ENCODE peak calls at places on chromosome 10, in nine cellular contexts. P is naive thymus-derived CD4-positive, alpha-beta T cell; B is esophagus muscularis mucosa; C is lower lobe of right lung; F is CD8-positive, alpha-beta T cell; V is SJSA1; M is mammary epithelial cell; G is SK-N-SH; J is CD4-positive, CD25-positive, alpha-beta regulatory T cell. Z is an unnamed sample.

GRCh38 chr10:116654816-116655215 is 34.1 kb downstream of the PNLIPRP2 start:
- DNase-seq in B (peak), V (no peak), P (no peak), G (peak), J (no peak), M (no peak), F (no peak), C (no peak), Z (no peak)

GRCh38 chr10:35643151-35643975 is 1.3 kb upstream of the FZD8 start:
- DNase-seq in V (peak), G (peak), M (no peak), C (peak), B (no peak), J (no peak), F (no peak), P (no peak), Z (peak)

GRCh38 chr10:24951201-24952145 is 933 bp downstream of the PRTFDC1 start:
- DNase-seq in P (no peak), M (no peak), J (no peak), F (peak), G (peak), B (peak), C (peak), V (no peak), Z (no peak)

GRCh38 chr10:18308600-18308999 is 168.4 kb downstream of the CACNB2 start:
- DNase-seq in V (no peak), F (no peak), J (no peak), G (no peak), M (no peak), B (no peak), P (no peak), C (no peak), Z (no peak)

GRCh38 chr10:13162013-13162364 is 631 bp downstream of the MCM10 start:
- DNase-seq in P (no peak), B (no peak), V (no peak), C (no peak), G (peak), F (no peak), M (no peak), J (no peak), Z (no peak)

GRCh38 chr10:78913219-78914059 is 155.3 kb upstream of the ZMIZ1 start:
- DNase-seq in V (no peak), J (no peak), M (no peak), F (no peak), P (no peak), G (peak), B (no peak), C (no peak), Z (peak)

GRCh38 chr10:3906511-3907111 is 121.6 kb upstream of the KLF6 start:
- DNase-seq in J (no peak), V (peak), P (no peak), M (no peak), G (no peak), C (no peak), F (no peak), B (no peak), Z (no peak)

GRCh38 chr10:15068802-15069201 is 19.8 kb downstream of the ACBD7 start:
- DNase-seq in P (no peak), V (no peak), F (no peak), C (no peak), J (no peak), G (no peak), M (peak), B (no peak), Z (no peak)

GRCh38 chr10:62112325-62112724 is 156.3 kb downstream of the RTKN2 start:
- DNase-seq in B (no peak), J (no peak), F (no peak), C (no peak), M (peak), G (no peak), P (no peak), V (no peak), Z (no peak)

GRCh38 chr10:118278649-118279048 is 63.5 kb downstream of the FAM204A start:
- DNase-seq in C (no peak), J (no peak), G (no peak), M (peak), P (no peak), B (no peak), V (no peak), F (no peak), Z (no peak)

GRCh38 chr10:75396861-75397570 is 4.5 kb downstream of the ZNF503 start:
- DNase-seq in J (no peak), B (no peak), P (no peak), C (peak), G (no peak), F (no peak), M (no peak), V (no peak), Z (peak)

GRCh38 chr10:57288754-57289153 is 927.7 kb upstream of the ZWINT start:
- DNase-seq in V (no peak), F (no peak), M (no peak), J (no peak), C (no peak), P (no peak), B (no peak), G (no peak), Z (no peak)

GRCh38 chr10:75029420-75029819 is 82.0 kb upstream of the SAMD8 start:
- DNase-seq in B (no peak), F (no peak), V (no peak), J (no peak), M (no peak), C (no peak), G (no peak), P (no peak), Z (no peak)

GRCh38 chr10:99276848-99277486 is 41.3 kb upstream of the HPSE2 start:
- DNase-seq in B (no peak), F (no peak), G (peak), J (no peak), V (no peak), M (no peak), C (no peak), P (no peak), Z (no peak)

GRCh38 chr10:8296742-8297101 is 242.2 kb downstream of the GATA3 start:
- DNase-seq in C (no peak), J (no peak), V (no peak), P (no peak), G (no peak), B (no peak), F (no peak), M (no peak), Z (no peak)

GRCh38 chr10:71395621-71396020 is 1.1 kb upstream of the CDH23 start:
- DNase-seq in J (no peak), V (no peak), M (no peak), C (no peak), G (peak), B (no peak), F (no peak), P (no peak), Z (no peak)

GRCh38 chr10:117968354-117969182 is 78.2 kb downstream of the RAB11FIP2 start:
- DNase-seq in V (no peak), G (no peak), B (no peak), F (no peak), C (no peak), P (no peak), J (no peak), M (no peak), Z (no peak)

GRCh38 chr10:34430685-34431084 is 384.4 kb downstream of the PARD3 start:
- DNase-seq in V (no peak), J (no peak), F (no peak), B (no peak), M (no peak), G (no peak), C (no peak), P (no peak), Z (no peak)

GRCh38 chr10:72424561-72424960 is 69.8 kb upstream of the DNAJB12 start:
- DNase-seq in P (no peak), C (no peak), G (no peak), M (no peak), J (no peak), B (no peak), V (no peak), F (no peak), Z (no peak)

GRCh38 chr10:128067691-128068397 is 58.4 kb downstream of the MKI67 start:
- DNase-seq in F (no peak), V (no peak), C (no peak), P (no peak), G (no peak), J (no peak), B (no peak), M (no peak), Z (peak)

GRCh38 chr10:117429644-117430043 is 54.4 kb upstream of the PDZD8 start:
- DNase-seq in V (no peak), M (no peak), C (no peak), J (no peak), P (no peak), F (no peak), B (no peak), G (no peak), Z (no peak)

GRCh38 chr10:89476676-89477075 is 58.7 kb downstream of the SLC16A12 start:
- DNase-seq in P (no peak), B (no peak), G (no peak), M (no peak), J (no peak), C (peak), V (peak), F (no peak), Z (peak)

GRCh38 chr10:49113741-49114141 is 1.6 kb downstream of the VSTM4 start:
- DNase-seq in M (no peak), C (no peak), J (no peak), B (no peak), G (no peak), V (no peak), F (no peak), P (no peak), Z (peak)

GRCh38 chr10:70053212-70053895 is 708 bp downstream of the MACROH2A2 start:
- DNase-seq in G (peak), M (peak), B (no peak), C (no peak), F (no peak), J (peak), P (no peak), V (no peak), Z (peak)

GRCh38 chr10:89206402-89207180 is 526 bp downstream of the CH25H start:
- DNase-seq in V (no peak), M (no peak), P (peak), G (peak), C (peak), F (peak), J (peak), B (peak), Z (peak)

GRCh38 chr10:34522542-34522941 is 292.6 kb downstream of the PARD3 start:
- DNase-seq in P (no peak), C (no peak), J (no peak), G (peak), V (no peak), F (no peak), B (no peak), M (no peak), Z (no peak)

GRCh38 chr10:88027570-88027969 is 164.1 kb downstream of the PTEN start:
- DNase-seq in M (no peak), B (no peak), C (peak), P (no peak), G (no peak), F (no peak), V (no peak), J (no peak), Z (no peak)

GRCh38 chr10:97648557-97649404 is 8.3 kb downstream of the PI4K2A start:
- DNase-seq in B (no peak), V (peak), M (peak), C (no peak), P (no peak), J (peak), F (peak), G (no peak), Z (no peak)

GRCh38 chr10:21969326-21970287 is 33.9 kb downstream of the DNAJC1 start:
- DNase-seq in V (no peak), M (peak), G (no peak), B (no peak), P (no peak), J (no peak), F (no peak), C (no peak), Z (no peak)

GRCh38 chr10:14397069-14397468 is 66.3 kb upstream of the FRMD4A start:
- DNase-seq in C (peak), F (no peak), P (no peak), B (no peak), V (peak), M (peak), G (peak), J (no peak), Z (peak)

GRCh38 chr10:114767101-114767588 is 54.4 kb upstream of the FHIP2A start:
- DNase-seq in P (no peak), B (no peak), C (no peak), V (no peak), F (no peak), J (no peak), M (peak), G (peak), Z (no peak)

DNA sequence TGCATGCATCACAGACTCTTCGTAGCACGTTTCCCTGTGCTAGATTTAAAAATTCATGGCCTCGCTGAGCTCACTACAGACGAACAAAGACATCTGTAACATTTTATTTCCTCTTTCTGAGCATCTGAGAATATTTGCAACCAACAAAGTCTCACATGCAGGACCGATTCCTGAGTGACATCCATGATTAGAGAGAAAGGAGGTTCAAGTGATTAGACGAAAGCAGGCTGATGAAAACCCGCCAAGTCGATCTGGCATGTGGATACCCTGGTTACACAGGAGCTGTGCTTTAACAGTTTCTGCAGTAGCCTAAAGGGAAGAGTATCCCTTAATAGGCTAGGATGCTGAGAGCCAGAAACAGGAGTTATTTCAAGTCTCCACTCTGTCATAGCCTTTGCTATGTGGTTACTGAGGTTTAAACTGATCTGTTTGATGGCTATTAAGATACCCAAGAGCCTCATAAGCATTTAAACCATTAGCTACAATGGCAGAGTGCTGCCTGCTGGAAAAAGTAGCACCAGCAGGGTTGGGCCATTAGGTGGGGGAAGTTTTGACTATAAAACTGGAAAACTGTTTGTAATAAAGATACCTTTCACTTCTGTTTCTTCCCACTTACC is 82.4 kb downstream of the PRKCQ start:
- DNase-seq in G (peak), J (no peak), F (no peak), V (no peak), M (no peak), P (no peak), B (peak), C (no peak), Z (no peak)
- H3K27ac ChIP-seq in G (no peak), J (peak), F (no peak), V (no peak), M (no peak), P (peak), B (no peak), C (no peak), Z (no peak)

GRCh38 chr10:77011823-77012566 is 625.6 kb downstream of the KCNMA1 start:
- DNase-seq in V (no peak), M (no peak), G (no peak), C (no peak), F (no peak), B (no peak), J (no peak), P (no peak), Z (no peak)
- H3K27ac ChIP-seq in V (no peak), M (no peak), G (no peak), C (peak), F (no peak), B (peak), J (no peak), P (no peak), Z (peak)

GRCh38 chr10:122044045-122044661 is 55.2 kb downstream of the TACC2 start:
- DNase-seq in J (no peak), C (no peak), F (no peak), P (no peak), M (no peak), V (no peak), B (no peak), G (no peak), Z (no peak)

GRCh38 chr10:122040786-122041185 is 51.8 kb downstream of the TACC2 start:
- DNase-seq in P (no peak), F (no peak), C (no peak), B (no peak), J (no peak), V (no peak), G (no peak), M (no peak), Z (no peak)

GRCh38 chr10:122042836-122043235 is 53.9 kb downstream of the TACC2 start:
- DNase-seq in J (no peak), F (no peak), C (no peak), P (no peak), G (no peak), V (no peak), M (no peak), B (no peak), Z (no peak)

GRCh38 chr10:122045212-122045611 is 56.2 kb downstream of the TACC2 start:
- DNase-seq in F (no peak), M (no peak), C (no peak), B (no peak), G (no peak), V (no peak), J (no peak), P (no peak), Z (no peak)

GRCh38 chr10:122044713-122045112 is 55.8 kb downstream of the TACC2 start:
- DNase-seq in F (no peak), P (no peak), M (no peak), B (no peak), V (no peak), J (no peak), C (no peak), G (no peak), Z (no peak)
- H3K27ac ChIP-seq in F (no peak), P (no peak), M (no peak), B (peak), V (no peak), J (no peak), C (no peak), G (no peak), Z (no peak)

GRCh38 chr10:102672822-102673200 is 28.5 kb downstream of the TRIM8 start:
- DNase-seq in J (no peak), M (no peak), F (no peak), P (no peak), B (no peak), G (peak), V (no peak), C (no peak), Z (no peak)
- H3K27ac ChIP-seq in J (no peak), M (no peak), F (no peak), P (peak), B (peak), G (no peak), V (no peak), C (peak), Z (no peak)

DNA sequence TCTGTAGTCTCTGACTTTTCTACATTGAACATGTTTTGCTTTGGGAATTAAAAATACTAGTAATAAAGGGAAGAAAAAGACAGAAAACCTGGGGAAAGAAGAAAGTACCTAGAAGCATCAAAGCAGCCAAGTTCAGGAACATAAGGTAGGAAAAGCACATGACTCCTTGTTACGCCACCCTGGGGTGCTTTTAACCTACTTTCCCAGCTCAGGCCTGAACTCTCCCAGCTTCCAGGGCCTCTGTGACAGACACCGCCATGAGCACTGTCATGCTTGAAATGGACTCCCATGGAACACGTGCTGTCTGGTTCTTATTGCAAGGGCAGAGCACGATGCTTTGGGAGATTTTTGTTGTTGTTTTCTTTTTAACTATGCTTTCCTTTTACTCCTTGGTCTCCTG is 11.4 kb downstream of the ACTR1A start:
- DNase-seq in G (no peak), C (no peak), P (no peak), M (no peak), V (no peak), F (no peak), B (no peak), J (no peak), Z (no peak)
- H3K27ac ChIP-seq in G (no peak), C (no peak), P (no peak), M (no peak), V (no peak), F (no peak), B (peak), J (no peak), Z (peak)

GRCh38 chr10:104347295-104348045 is 6.2 kb upstream of the CFAP58 start:
- DNase-seq in V (no peak), J (no peak), P (no peak), M (no peak), G (no peak), C (no peak), B (no peak), F (no peak), Z (no peak)

GRCh38 chr10:104349623-104350142 is 4.0 kb upstream of the CFAP58 start:
- DNase-seq in G (no peak), J (no peak), B (no peak), V (no peak), F (no peak), C (no peak), M (peak), P (no peak), Z (no peak)

GRCh38 chr10:104350146-104350635 is 3.4 kb upstream of the CFAP58 start:
- DNase-seq in C (no peak), P (no peak), G (peak), V (no peak), M (peak), J (peak), F (no peak), B (no peak), Z (no peak)

GRCh38 chr10:104351067-104351681 is 2.5 kb upstream of the CFAP58 start:
- DNase-seq in B (no peak), G (no peak), F (no peak), C (no peak), V (no peak), J (no peak), M (peak), P (no peak), Z (no peak)

DNA sequence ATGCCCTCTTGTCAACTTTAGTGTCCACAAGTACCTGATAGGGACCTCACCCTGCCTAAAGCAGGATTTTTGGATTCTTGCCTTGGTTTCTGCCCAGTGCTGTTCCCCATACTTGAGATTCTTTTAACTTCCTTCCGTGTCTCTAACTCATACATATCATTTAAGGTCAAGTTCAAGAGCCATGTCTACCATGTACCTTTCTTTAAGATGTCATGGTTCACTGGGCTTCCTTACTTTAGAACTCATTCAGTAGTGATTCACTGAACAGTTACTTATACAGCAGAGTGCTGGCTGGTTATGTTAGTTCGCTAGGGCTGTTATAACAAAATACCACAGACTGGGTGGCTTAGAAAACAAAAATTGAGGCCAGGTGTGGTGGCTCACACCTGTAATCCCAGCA is 5.0 kb upstream of the CFAP58 start:
- DNase-seq in B (no peak), P (no peak), M (no peak), V (no peak), G (no peak), F (no peak), C (no peak), J (no peak), Z (no peak)
- H3K27ac ChIP-seq in B (no peak), P (no peak), M (no peak), V (no peak), G (no peak), F (no peak), C (peak), J (no peak), Z (peak)

DNA sequence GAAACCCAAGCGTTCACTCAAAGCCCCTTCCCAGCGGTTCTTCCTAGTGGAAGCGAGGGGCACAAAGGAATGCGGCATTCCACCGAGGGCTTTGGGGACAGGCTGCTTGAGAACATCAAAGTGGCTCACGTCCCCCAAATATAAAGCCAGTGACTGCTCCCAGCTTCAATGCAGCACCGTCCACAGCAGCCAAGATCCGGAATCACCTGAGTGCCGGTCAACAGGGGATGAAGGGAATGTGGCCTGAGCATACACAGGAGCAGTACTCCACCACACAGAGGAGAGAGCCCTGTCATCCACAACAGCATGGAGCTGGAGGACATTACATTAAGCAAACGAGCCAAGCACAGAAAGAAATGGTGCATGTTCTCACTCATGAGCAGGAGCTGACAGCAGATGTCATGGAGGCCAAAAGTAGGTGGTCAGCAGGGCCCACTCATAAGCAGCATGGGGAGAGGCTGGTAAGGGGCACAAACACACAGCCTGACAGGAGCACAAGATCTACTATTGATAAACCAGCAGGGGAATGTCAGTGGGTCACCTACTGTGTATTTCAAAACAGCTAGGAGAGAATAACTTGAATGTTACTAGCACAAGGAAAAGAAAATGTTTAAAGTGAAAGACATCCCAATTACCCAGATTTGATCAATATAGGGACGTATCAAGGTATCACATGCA is 79.5 kb downstream of the DIP2C start:
- DNase-seq in G (no peak), C (no peak), P (no peak), F (no peak), B (no peak), M (no peak), J (no peak), V (no peak), Z (no peak)
- H3K27ac ChIP-seq in G (peak), C (no peak), P (no peak), F (no peak), B (peak), M (no peak), J (no peak), V (peak), Z (no peak)